ENCODE peak calls at places on chromosomes 5 and 9, in eight cellular contexts. D, L, T, J, S, Y, A and E are unnamed samples.

GRCh38 chr5:55304584-55304983 is 2.9 kb downstream of the DHX29 start:
- DNase-seq in D (no peak), L (no peak), T (no peak), J (no peak), S (no peak), Y (no peak), A (no peak), E (no peak)

GRCh38 chr5:171571663-171572062 is 152.2 kb downstream of the FGF18 start:
- DNase-seq in D (no peak), L (no peak), T (no peak), J (no peak), S (peak; percentile 55), Y (no peak), A (no peak), E (no peak)

GRCh38 chr9:107488400-107489143 is 997 bp downstream of the KLF4 start:
- DNase-seq in D (peak; percentile 65), L (peak; percentile 81), T (peak; percentile 11), J (peak; percentile 90), S (peak; percentile 56), Y (peak; percentile 56), A (peak; percentile 60), E (peak; percentile 74)

GRCh38 chr5:179623906-179624741 is 653 bp upstream of the HNRNPH1 start:
- DNase-seq in D (peak; percentile 41), L (peak; percentile 38), T (peak; percentile 18), J (peak; percentile 83), S (peak; percentile 79), Y (no peak), A (no peak), E (peak; percentile 60)

GRCh38 chr9:107190031-107190935 is 92.8 kb upstream of the RAD23B start:
- DNase-seq in D (no peak), L (no peak), T (no peak), J (no peak), S (no peak), Y (no peak), A (peak; percentile 30), E (no peak)

GRCh38 chr5:41764650-41765049 is 105.6 kb downstream of the OXCT1 start:
- DNase-seq in D (no peak), L (no peak), T (no peak), J (no peak), S (no peak), Y (no peak), A (no peak), E (no peak)

GRCh38 chr5:134554319-134555222 is 29.1 kb downstream of the JADE2 start:
- DNase-seq in D (peak; percentile 73), L (peak; percentile 61), T (peak; percentile 56), J (peak; percentile 81), S (peak; percentile 90), Y (peak; percentile 64), A (no peak), E (peak; percentile 90)

GRCh38 chr9:99356512-99356971 is 134.5 kb downstream of the SEC61B start:
- DNase-seq in D (peak; percentile 72), L (no peak), T (no peak), J (no peak), S (no peak), Y (no peak), A (no peak), E (peak; percentile 98)

GRCh38 chr9:97895695-97896332 is 26.5 kb downstream of the TRMO start:
- DNase-seq in D (no peak), L (no peak), T (no peak), J (no peak), S (peak; percentile 40), Y (no peak), A (peak; percentile 64), E (no peak)

GRCh38 chr9:117672397-117672796 is 31.8 kb upstream of the TLR4 start:
- DNase-seq in D (no peak), L (no peak), T (no peak), J (no peak), S (peak; percentile 54), Y (no peak), A (no peak), E (no peak)

GRCh38 chr9:131500939-131501541 is 1.7 kb upstream of the POMT1 start:
- DNase-seq in D (no peak), L (no peak), T (peak; percentile 15), J (no peak), S (peak; percentile 40), Y (no peak), A (no peak), E (no peak)

GRCh38 chr5:171757853-171758535 is 27.6 kb upstream of the SMIM23 start:
- DNase-seq in D (no peak), L (no peak), T (no peak), J (no peak), S (peak; percentile 56), Y (no peak), A (no peak), E (no peak)

GRCh38 chr9:100170085-100170484 is 71.0 kb downstream of the INVS start:
- DNase-seq in D (no peak), L (no peak), T (no peak), J (no peak), S (peak; percentile 20), Y (no peak), A (no peak), E (no peak)

GRCh38 chr5:36492998-36493655 is 113.3 kb upstream of the SLC1A3 start:
- DNase-seq in D (no peak), L (no peak), T (no peak), J (no peak), S (peak; percentile 16), Y (no peak), A (no peak), E (no peak)

GRCh38 chr9:124559871-124560270 is 52.7 kb upstream of the NR5A1 start:
- DNase-seq in D (no peak), L (peak; percentile 24), T (no peak), J (no peak), S (peak; percentile 40), Y (no peak), A (no peak), E (no peak)

GRCh38 chr9:113591899-113592625 is 128.5 kb downstream of the RGS3 start:
- DNase-seq in D (no peak), L (no peak), T (no peak), J (peak; percentile 31), S (no peak), Y (no peak), A (no peak), E (peak; percentile 45)

GRCh38 chr9:4662989-4663792 is 1.1 kb downstream of the PLPP6 start:
- DNase-seq in D (no peak), L (no peak), T (no peak), J (no peak), S (no peak), Y (no peak), A (no peak), E (no peak)

GRCh38 chr5:13595978-13596377 is 348.5 kb downstream of the DNAH5 start:
- DNase-seq in D (no peak), L (no peak), T (no peak), J (no peak), S (no peak), Y (no peak), A (no peak), E (no peak)

GRCh38 chr9:20658677-20659473 is 25.2 kb upstream of the FOCAD start:
- DNase-seq in D (no peak), L (peak; percentile 19), T (no peak), J (no peak), S (peak; percentile 21), Y (no peak), A (no peak), E (no peak)

GRCh38 chr9:104286792-104287191 is 192.7 kb downstream of the SMC2 start:
- DNase-seq in D (no peak), L (peak; percentile 50), T (no peak), J (no peak), S (peak; percentile 12), Y (no peak), A (no peak), E (no peak)

GRCh38 chr5:138632900-138633489 is 57.8 kb upstream of the HSPA9 start:
- DNase-seq in D (peak; percentile 42), L (peak; percentile 62), T (no peak), J (peak; percentile 80), S (peak; percentile 96), Y (peak; percentile 52), A (peak; percentile 64), E (peak; percentile 56)

GRCh38 chr9:82890401-82890800 is 172.5 kb downstream of the RASEF start:
- DNase-seq in D (no peak), L (no peak), T (no peak), J (no peak), S (no peak), Y (no peak), A (no peak), E (no peak)

GRCh38 chr9:93296889-93297480 is 113.0 kb downstream of the WNK2 start:
- DNase-seq in D (no peak), L (no peak), T (no peak), J (no peak), S (no peak), Y (no peak), A (no peak), E (no peak)

GRCh38 chr9:76521906-76522305 is 62.9 kb downstream of the GCNT1 start:
- DNase-seq in D (no peak), L (no peak), T (no peak), J (no peak), S (no peak), Y (no peak), A (no peak), E (no peak)

GRCh38 chr9:71820516-71820915 is 52.2 kb upstream of the CEMIP2 start:
- DNase-seq in D (no peak), L (no peak), T (no peak), J (no peak), S (peak; percentile 6), Y (no peak), A (no peak), E (no peak)

GRCh38 chr9:137044502-137045177 is 1.3 kb downstream of the NPDC1 start:
- DNase-seq in D (no peak), L (peak; percentile 77), T (no peak), J (no peak), S (no peak), Y (peak; percentile 83), A (no peak), E (no peak)
- H3K27ac ChIP-seq in D (peak overlapping the region; percentile 93), L (peak overlapping the region; percentile 64), T (no peak overlapping the region), J (no peak overlapping the region), S (no peak overlapping the region), Y (peak overlapping the region; percentile 84), A (peak overlapping the region; percentile 73), E (no peak overlapping the region)

DNA sequence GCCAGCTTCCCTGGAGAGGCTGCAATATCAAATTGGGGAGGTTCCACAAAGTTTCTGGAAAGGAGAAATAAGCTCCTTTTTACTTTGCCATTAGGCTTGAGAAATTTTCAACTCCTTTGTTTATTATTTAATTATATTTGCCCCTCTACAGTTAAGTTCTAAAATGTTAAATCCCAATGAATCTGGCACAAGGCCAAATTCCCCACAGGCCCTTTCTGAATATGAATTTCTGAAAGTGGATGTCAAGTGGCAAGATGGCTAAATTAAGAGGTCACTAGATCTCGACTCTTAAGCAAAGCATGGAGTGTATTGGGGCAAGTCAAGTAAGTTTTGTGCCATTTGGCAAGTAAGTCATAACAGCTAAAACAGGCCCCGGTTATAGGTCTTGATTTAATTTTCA is 117.0 kb downstream of the MARCHF3 start:
- DNase-seq in D (no peak), L (no peak), T (no peak), J (no peak), S (no peak), Y (no peak), A (no peak), E (no peak)
- H3K4me3 ChIP-seq in D (no peak overlapping the region), L (no peak overlapping the region), T (no peak overlapping the region), J (no peak overlapping the region), S (no peak overlapping the region), Y (no peak overlapping the region), A (no peak overlapping the region), E (no peak overlapping the region)

GRCh38 chr5:79305706-79306105 is 69.8 kb downstream of the JMY start:
- DNase-seq in D (no peak), L (no peak), T (no peak), J (no peak), S (no peak), Y (no peak), A (no peak), E (no peak)
- H3K36me3 ChIP-seq in D (peaks cover 56% of the 10 kb centered on the region), L (no peaks in the 10 kb centered on the region), T (peaks cover 24% of the 10 kb centered on the region), J (peaks cover 10% of the 10 kb centered on the region), S (peaks cover 23% of the 10 kb centered on the region), Y (peaks cover 88% of the 10 kb centered on the region), A (peaks cover 76% of the 10 kb centered on the region), E (peaks cover 17% of the 10 kb centered on the region)

GRCh38 chr9:127426756-127427155 is 2.6 kb downstream of the ZNF79 start:
- DNase-seq in D (no peak), L (no peak), T (no peak), J (no peak), S (no peak), Y (no peak), A (no peak), E (no peak)
- H3K27ac ChIP-seq in D (no peak overlapping the region), L (no peak overlapping the region), T (no peak overlapping the region), J (no peak overlapping the region), S (no peak overlapping the region), Y (no peak overlapping the region), A (no peak overlapping the region), E (no peak overlapping the region)